ENCODE peak calls at places on chromosomes 7 and 10, in four cellular contexts. J is CD4-positive, alpha-beta memory T cell; Q is tibial nerve; L is WTC11. K is an unnamed sample.

GRCh38 chr7:151498495-151498894 is 21.2 kb downstream of the RHEB start:
- DNase-seq in J (no peak), Q (no peak), L (no peak), K (no peak)

GRCh38 chr7:127578036-127578684 is 7.2 kb downstream of the GCC1 start:
- DNase-seq in J (no peak), Q (no peak), L (no peak), K (no peak)

GRCh38 chr7:421056-421991 is 98.3 kb downstream of the PDGFA start:
- DNase-seq in J (peak; percentile 2), Q (no peak), L (no peak), K (no peak)

GRCh38 chr10:17009228-17009700 is 120.3 kb downstream of the CUBN start:
- DNase-seq in J (no peak), Q (no peak), L (no peak), K (no peak)

GRCh38 chr10:279655-280054 is 144.4 kb downstream of the ZMYND11 start:
- DNase-seq in J (no peak), Q (no peak), L (peak; percentile 44), K (no peak)

GRCh38 chr10:77633376-77633775 is 4.2 kb downstream of the KCNMA1 start:
- DNase-seq in J (no peak), Q (no peak), L (no peak), K (no peak)

GRCh38 chr7:5625938-5626337 is 155.5 kb downstream of the RNF216 start:
- DNase-seq in J (no peak), Q (no peak), L (no peak), K (no peak)

GRCh38 chr7:7868245-7868899 is 100.2 kb upstream of the GLCCI1 start:
- DNase-seq in J (no peak), Q (no peak), L (no peak), K (no peak)

GRCh38 chr7:70694357-70694908 is 437.5 kb upstream of the GALNT17 start:
- DNase-seq in J (no peak), Q (no peak), L (no peak), K (no peak)

GRCh38 chr10:8543361-8544056 is 489.0 kb downstream of the GATA3 start:
- DNase-seq in J (no peak), Q (no peak), L (no peak), K (no peak)

GRCh38 chr7:68720722-68721121 is 877.6 kb upstream of the AUTS2 start:
- DNase-seq in J (no peak), Q (no peak), L (no peak), K (no peak)

GRCh38 chr7:134885967-134886352 is 100.3 kb upstream of the AGBL3 start:
- DNase-seq in J (no peak), Q (no peak), L (no peak), K (no peak)

GRCh38 chr7:88268858-88269257 is 37.8 kb downstream of the STEAP4 start:
- DNase-seq in J (no peak), Q (no peak), L (no peak), K (no peak)

GRCh38 chr7:105132835-105133234 is 118.8 kb downstream of the KMT2E start:
- DNase-seq in J (no peak), Q (no peak), L (no peak), K (no peak)

GRCh38 chr10:6406220-6407033 is 173.6 kb downstream of the PRKCQ start:
- DNase-seq in J (peak; percentile 26), Q (no peak), L (no peak), K (no peak)

GRCh38 chr10:124554085-124554858 is 92.6 kb downstream of the LHPP start:
- DNase-seq in J (no peak), Q (no peak), L (peak; percentile 58), K (no peak)

GRCh38 chr10:22942437-22942836 is 14.6 kb downstream of the ARMC3 start:
- DNase-seq in J (no peak), Q (no peak), L (no peak), K (no peak)

K was measured in omental fat pad.